ENCODE peak calls at places on chromosomes 3 and 15, in ten cellular contexts. V, E, L, K, S, Z, T, X, W and N are unnamed samples.

GRCh38 chr3:196012481-196012880 is 69.4 kb downstream of the TFRC start:
- DNase-seq in V (no peak), E (peak; percentile 61), L (peak; percentile 63), K (no peak), S (no peak), Z (no peak), T (no peak), X (peak; percentile 47), W (no peak), N (peak; percentile 91)

GRCh38 chr15:39919740-39920509 is at the start of gene GPR176:
- DNase-seq in V (peak; percentile 76), E (peak; percentile 85), L (no peak), K (peak; percentile 49), S (no peak), Z (peak; percentile 58), T (peak; percentile 41), X (peak; percentile 43), W (no peak), N (peak; percentile 95)

GRCh38 chr15:82312611-82313349 is 36.5 kb downstream of the GOLGA6L10 start:
- DNase-seq in V (no peak), E (no peak), L (no peak), K (peak; percentile 42), S (peak; percentile 19), Z (no peak), T (no peak), X (no peak), W (no peak), N (no peak)

GRCh38 chr15:43249699-43250203 is 17.0 kb downstream of the TGM5 start:
- DNase-seq in V (no peak), E (peak; percentile 97), L (peak; percentile 97), K (no peak), S (no peak), Z (peak; percentile 71), T (no peak), X (peak; percentile 87), W (no peak), N (peak; percentile 96)

GRCh38 chr3:156626104-156626503 is 48.3 kb upstream of the TIPARP start:
- DNase-seq in V (no peak), E (peak; percentile 49), L (peak; percentile 97), K (no peak), S (no peak), Z (peak; percentile 92), T (no peak), X (no peak), W (no peak), N (no peak)

GRCh38 chr3:127726894-127727293 is 54.1 kb downstream of the ABTB1 start:
- DNase-seq in V (no peak), E (no peak), L (no peak), K (no peak), S (no peak), Z (no peak), T (no peak), X (no peak), W (no peak), N (no peak)

GRCh38 chr3:175664911-175665310 is 805.8 kb downstream of the NAALADL2 start:
- DNase-seq in V (no peak), E (no peak), L (peak; percentile 49), K (no peak), S (no peak), Z (peak; percentile 14), T (no peak), X (no peak), W (no peak), N (no peak)

GRCh38 chr3:31903686-31904431 is 77.2 kb downstream of the OSBPL10 start:
- DNase-seq in V (no peak), E (no peak), L (no peak), K (peak; percentile 30), S (no peak), Z (no peak), T (no peak), X (no peak), W (no peak), N (no peak)

GRCh38 chr3:58394339-58394738 is 39.3 kb downstream of the PDHB start:
- DNase-seq in V (no peak), E (peak; percentile 10), L (no peak), K (no peak), S (no peak), Z (no peak), T (no peak), X (no peak), W (no peak), N (no peak)

GRCh38 chr3:58387650-58388546 is 45.7 kb downstream of the PDHB start:
- DNase-seq in V (no peak), E (no peak), L (no peak), K (no peak), S (no peak), Z (no peak), T (no peak), X (no peak), W (no peak), N (no peak)

GRCh38 chr3:58391156-58391865 is 42.3 kb downstream of the PDHB start:
- DNase-seq in V (no peak), E (peak; percentile 56), L (no peak), K (no peak), S (no peak), Z (no peak), T (no peak), X (no peak), W (no peak), N (no peak)

GRCh38 chr3:58388550-58389061 is 45.0 kb downstream of the PDHB start:
- DNase-seq in V (peak; percentile 26), E (peak; percentile 82), L (no peak), K (no peak), S (no peak), Z (no peak), T (no peak), X (no peak), W (no peak), N (peak; percentile 88)

GRCh38 chr3:58392191-58392590 is 41.4 kb downstream of the PDHB start:
- DNase-seq in V (no peak), E (peak; percentile 6), L (no peak), K (no peak), S (no peak), Z (no peak), T (no peak), X (peak; percentile 14), W (no peak), N (no peak)
- H3K27ac ChIP-seq in V (no peak overlapping the region), E (no peak overlapping the region), L (no peak overlapping the region), K (no peak overlapping the region), S (no peak overlapping the region), Z (no peak overlapping the region), T (peak overlapping the region; percentile 80), X (peak overlapping the region; percentile 26), W (peak overlapping the region; percentile 99), N (no peak overlapping the region)

GRCh38 chr3:41419809-41420208 is 220.5 kb downstream of the CTNNB1 start:
- DNase-seq in V (no peak), E (no peak), L (no peak), K (no peak), S (no peak), Z (no peak), T (no peak), X (no peak), W (no peak), N (no peak)

GRCh38 chr3:41417574-41417973 is 218.3 kb downstream of the CTNNB1 start:
- DNase-seq in V (no peak), E (no peak), L (no peak), K (no peak), S (no peak), Z (no peak), T (no peak), X (no peak), W (no peak), N (no peak)

GRCh38 chr3:41424543-41425300 is 225.4 kb downstream of the CTNNB1 start:
- DNase-seq in V (no peak), E (no peak), L (peak; percentile 45), K (no peak), S (no peak), Z (no peak), T (no peak), X (no peak), W (no peak), N (no peak)

DNA sequence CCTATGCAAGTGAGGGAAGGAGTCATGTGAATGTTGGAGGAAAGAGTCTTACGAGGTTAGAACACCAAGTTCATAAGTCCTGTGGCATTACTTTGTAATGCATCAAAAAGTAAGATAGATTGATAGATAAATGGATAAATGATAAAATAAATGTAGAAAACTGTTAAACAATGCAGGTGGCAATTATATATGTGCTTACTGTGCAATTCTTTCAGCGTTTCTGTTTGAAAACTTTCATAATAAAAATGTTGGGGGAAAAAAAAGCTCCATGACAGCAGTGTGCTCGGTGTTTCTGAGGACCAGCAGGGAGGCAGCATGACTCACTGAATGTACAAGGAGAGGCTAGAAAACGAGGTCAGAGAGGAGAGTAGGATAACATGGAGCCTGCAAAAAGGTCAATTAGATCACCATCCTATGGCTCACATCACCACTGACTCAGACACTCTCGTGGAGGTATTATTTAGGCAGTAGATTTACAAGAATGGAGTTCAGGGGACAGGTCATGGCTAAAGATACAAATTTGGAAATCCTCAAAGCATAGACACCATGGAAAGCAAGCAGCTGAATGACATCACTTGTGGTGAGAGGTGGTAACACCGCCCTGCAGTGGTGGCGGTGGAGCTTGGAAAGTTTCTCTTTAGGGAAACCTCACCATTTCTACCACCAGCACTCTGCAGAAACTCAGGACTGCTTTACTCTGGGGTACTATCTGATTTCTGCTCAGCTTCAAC is 219.8 kb downstream of the CTNNB1 start:
- DNase-seq in V (peak; percentile 4), E (peak; percentile 66), L (peak; percentile 76), K (no peak), S (no peak), Z (peak; percentile 32), T (no peak), X (peak; percentile 84), W (no peak), N (peak; percentile 76)
- TF ChIP-seq CTCF in V (no peak), E (no peak), L (no peak), K (no peak), S (no peak), Z (no peak), T (no peak), X (peak; percentile 55), W (no peak), N (no peak)

GRCh38 chr3:58470363-58471024 is 21.4 kb upstream of the KCTD6 start:
- DNase-seq in V (peak; percentile 44), E (no peak), L (no peak), K (no peak), S (no peak), Z (no peak), T (no peak), X (no peak), W (no peak), N (no peak)

GRCh38 chr3:58474348-58474911 is 17.5 kb upstream of the KCTD6 start:
- DNase-seq in V (no peak), E (no peak), L (no peak), K (peak; percentile 56), S (no peak), Z (no peak), T (no peak), X (no peak), W (no peak), N (no peak)

GRCh38 chr3:58471025-58471887 is 20.6 kb upstream of the KCTD6 start:
- DNase-seq in V (peak; percentile 31), E (peak; percentile 94), L (peak; percentile 98), K (peak; percentile 76), S (no peak), Z (peak; percentile 90), T (no peak), X (peak; percentile 87), W (no peak), N (peak; percentile 91)

GRCh38 chr3:58473275-58473674 is 18.6 kb upstream of the KCTD6 start:
- DNase-seq in V (no peak), E (no peak), L (no peak), K (peak; percentile 56), S (no peak), Z (no peak), T (no peak), X (no peak), W (no peak), N (no peak)

GRCh38 chr3:58474967-58475578 is 16.8 kb upstream of the KCTD6 start:
- DNase-seq in V (no peak), E (no peak), L (no peak), K (no peak), S (no peak), Z (no peak), T (no peak), X (no peak), W (no peak), N (no peak)
- H3K27ac ChIP-seq in V (no peak overlapping the region), E (no peak overlapping the region), L (no peak overlapping the region), K (peak overlapping the region; percentile 56), S (no peak overlapping the region), Z (no peak overlapping the region), T (no peak overlapping the region), X (no peak overlapping the region), W (no peak overlapping the region), N (no peak overlapping the region)

DNA sequence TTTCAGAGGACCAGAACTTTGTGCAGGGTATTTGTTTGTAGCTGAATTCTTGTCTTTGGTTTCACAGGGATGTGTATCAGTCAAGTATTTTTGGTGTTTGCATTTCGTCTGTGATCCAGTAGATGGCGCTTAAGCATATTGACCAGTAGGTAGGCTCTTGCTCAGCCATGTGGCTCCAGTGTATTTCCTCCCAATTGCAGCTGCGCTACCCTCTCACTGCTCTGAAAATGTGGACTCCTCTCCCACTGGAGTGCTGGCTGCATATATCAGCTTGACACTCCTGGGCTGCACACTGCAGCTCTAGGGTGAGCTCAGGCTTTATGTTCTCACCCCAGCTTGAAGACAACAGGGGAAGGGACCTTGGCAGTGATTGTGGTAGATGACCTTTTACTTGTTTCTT is 1264.3 kb upstream of the ALCAM start:
- DNase-seq in V (peak; percentile 64), E (peak; percentile 45), L (no peak), K (peak; percentile 57), S (no peak), Z (peak; percentile 13), T (no peak), X (peak; percentile 70), W (no peak), N (peak; percentile 65)
- TF ChIP-seq CTCF in V (peak; percentile 80), E (peak; percentile 62), L (peak; percentile 85), K (peak; percentile 86), S (no peak), Z (peak; percentile 72), T (no peak), X (peak; percentile 71), W (peak; percentile 65), N (peak; percentile 72)